ENCODE peak calls at places on chromosomes 5 and 9, in eight cellular contexts. One of them, this sample, is unnamed.

GRCh38 chr9:33159058-33159759 is 7.9 kb downstream of the B4GALT1 start:
- DNase-seq in stimulated activated CD4-positive, alpha-beta T cell treated with anti-CD3 and anti-CD28 coated beads, Interleukin-15, amount 100 ng/mL, for 48 hours: no peak
- DNase-seq in ovary: peak
- DNase-seq in stimulated activated naive CD4-positive, alpha-beta T cell treated with Interleukin-2 at 50 U/mL for 16 hours: peak
- DNase-seq in cortex of kidney: no peak
- DNase-seq in progenitor cell of endocrine pancreas: no peak
- DNase-seq in GDM1: peak
- DNase-seq in NCI-H1092 treated with DMSO at 0.1 percent for 48 hours: no peak
- DNase-seq in this sample: peak

GRCh38 chr9:89469003-89469402 is 28.9 kb downstream of the SEMA4D start:
- DNase-seq in progenitor cell of endocrine pancreas: no peak
- DNase-seq in ovary: no peak
- DNase-seq in cortex of kidney: no peak
- DNase-seq in stimulated activated CD4-positive, alpha-beta T cell treated with anti-CD3 and anti-CD28 coated beads, Interleukin-15, amount 100 ng/mL, for 48 hours: no peak
- DNase-seq in stimulated activated naive CD4-positive, alpha-beta T cell treated with Interleukin-2 at 50 U/mL for 16 hours: no peak
- DNase-seq in NCI-H1092 treated with DMSO at 0.1 percent for 48 hours: no peak
- DNase-seq in GDM1: no peak
- DNase-seq in this sample: no peak

GRCh38 chr5:133456933-133457402 is 155.4 kb downstream of the FSTL4 start:
- DNase-seq in stimulated activated naive CD4-positive, alpha-beta T cell treated with Interleukin-2 at 50 U/mL for 16 hours: no peak
- DNase-seq in GDM1: no peak
- DNase-seq in progenitor cell of endocrine pancreas: no peak
- DNase-seq in stimulated activated CD4-positive, alpha-beta T cell treated with anti-CD3 and anti-CD28 coated beads, Interleukin-15, amount 100 ng/mL, for 48 hours: no peak
- DNase-seq in NCI-H1092 treated with DMSO at 0.1 percent for 48 hours: no peak
- DNase-seq in cortex of kidney: no peak
- DNase-seq in ovary: no peak
- DNase-seq in this sample: no peak

GRCh38 chr9:19992556-19992955 is 203.7 kb upstream of the SLC24A2 start:
- DNase-seq in cortex of kidney: no peak
- DNase-seq in progenitor cell of endocrine pancreas: no peak
- DNase-seq in GDM1: no peak
- DNase-seq in stimulated activated naive CD4-positive, alpha-beta T cell treated with Interleukin-2 at 50 U/mL for 16 hours: no peak
- DNase-seq in stimulated activated CD4-positive, alpha-beta T cell treated with anti-CD3 and anti-CD28 coated beads, Interleukin-15, amount 100 ng/mL, for 48 hours: no peak
- DNase-seq in ovary: no peak
- DNase-seq in NCI-H1092 treated with DMSO at 0.1 percent for 48 hours: no peak
- DNase-seq in this sample: peak

GRCh38 chr9:91541744-91542143 is 118.1 kb upstream of the NFIL3 start:
- DNase-seq in NCI-H1092 treated with DMSO at 0.1 percent for 48 hours: no peak
- DNase-seq in cortex of kidney: no peak
- DNase-seq in stimulated activated naive CD4-positive, alpha-beta T cell treated with Interleukin-2 at 50 U/mL for 16 hours: no peak
- DNase-seq in progenitor cell of endocrine pancreas: no peak
- DNase-seq in ovary: no peak
- DNase-seq in stimulated activated CD4-positive, alpha-beta T cell treated with anti-CD3 and anti-CD28 coated beads, Interleukin-15, amount 100 ng/mL, for 48 hours: no peak
- DNase-seq in GDM1: no peak
- DNase-seq in this sample: peak

GRCh38 chr5:138282918-138283742 is 8.7 kb upstream of the GFRA3 start:
- DNase-seq in progenitor cell of endocrine pancreas: peak
- DNase-seq in GDM1: peak
- DNase-seq in stimulated activated naive CD4-positive, alpha-beta T cell treated with Interleukin-2 at 50 U/mL for 16 hours: no peak
- DNase-seq in NCI-H1092 treated with DMSO at 0.1 percent for 48 hours: peak
- DNase-seq in stimulated activated CD4-positive, alpha-beta T cell treated with anti-CD3 and anti-CD28 coated beads, Interleukin-15, amount 100 ng/mL, for 48 hours: no peak
- DNase-seq in ovary: no peak
- DNase-seq in cortex of kidney: no peak
- DNase-seq in this sample: peak

GRCh38 chr9:134192951-134193731 is 28.8 kb upstream of the RNU6ATAC start:
- DNase-seq in ovary: no peak
- DNase-seq in GDM1: no peak
- DNase-seq in NCI-H1092 treated with DMSO at 0.1 percent for 48 hours: no peak
- DNase-seq in progenitor cell of endocrine pancreas: no peak
- DNase-seq in cortex of kidney: no peak
- DNase-seq in stimulated activated CD4-positive, alpha-beta T cell treated with anti-CD3 and anti-CD28 coated beads, Interleukin-15, amount 100 ng/mL, for 48 hours: no peak
- DNase-seq in stimulated activated naive CD4-positive, alpha-beta T cell treated with Interleukin-2 at 50 U/mL for 16 hours: no peak
- DNase-seq in this sample: no peak

GRCh38 chr9:2179557-2179956 is 164.4 kb downstream of the SMARCA2 start:
- DNase-seq in progenitor cell of endocrine pancreas: no peak
- DNase-seq in cortex of kidney: no peak
- DNase-seq in NCI-H1092 treated with DMSO at 0.1 percent for 48 hours: no peak
- DNase-seq in stimulated activated CD4-positive, alpha-beta T cell treated with anti-CD3 and anti-CD28 coated beads, Interleukin-15, amount 100 ng/mL, for 48 hours: no peak
- DNase-seq in GDM1: no peak
- DNase-seq in ovary: no peak
- DNase-seq in stimulated activated naive CD4-positive, alpha-beta T cell treated with Interleukin-2 at 50 U/mL for 16 hours: no peak
- DNase-seq in this sample: no peak

GRCh38 chr9:121059513-121059912 is 9.4 kb upstream of the C5 start:
- DNase-seq in cortex of kidney: no peak
- DNase-seq in progenitor cell of endocrine pancreas: no peak
- DNase-seq in GDM1: no peak
- DNase-seq in NCI-H1092 treated with DMSO at 0.1 percent for 48 hours: no peak
- DNase-seq in stimulated activated naive CD4-positive, alpha-beta T cell treated with Interleukin-2 at 50 U/mL for 16 hours: no peak
- DNase-seq in ovary: no peak
- DNase-seq in stimulated activated CD4-positive, alpha-beta T cell treated with anti-CD3 and anti-CD28 coated beads, Interleukin-15, amount 100 ng/mL, for 48 hours: no peak
- DNase-seq in this sample: no peak

This sample was measured in fibroblast of the aortic adventitia.